ENCODE peak calls at places on chromosomes 7 and 10, in nine cellular contexts. H, T, C, Q, K, W, L, A and O are unnamed samples.

GRCh38 chr7:150963707-150964559 is 14.2 kb downstream of the KCNH2 start:
- DNase-seq in H (no peak), T (no peak), C (no peak), Q (no peak), K (no peak), W (no peak), L (no peak), A (no peak), O (no peak)

GRCh38 chr7:27156508-27156898 is at the start of gene HOXA7:
- DNase-seq in H (no peak), T (no peak), C (peak), Q (no peak), K (no peak), W (peak), L (no peak), A (no peak), O (no peak)

GRCh38 chr7:13910805-13911551 is 78.5 kb downstream of the ETV1 start:
- DNase-seq in H (no peak), T (no peak), C (no peak), Q (no peak), K (no peak), W (no peak), L (no peak), A (no peak), O (no peak)

GRCh38 chr10:63672491-63672890 is 151.3 kb downstream of the REEP3 start:
- DNase-seq in H (no peak), T (no peak), C (no peak), Q (no peak), K (no peak), W (no peak), L (no peak), A (no peak), O (no peak)

GRCh38 chr10:124730790-124731189 is 13.4 kb downstream of the FAM53B start:
- DNase-seq in H (no peak), T (no peak), C (no peak), Q (no peak), K (no peak), W (no peak), L (no peak), A (no peak), O (no peak)

GRCh38 chr7:105473163-105473562 is 48.9 kb downstream of the PUS7 start:
- DNase-seq in H (no peak), T (no peak), C (no peak), Q (no peak), K (no peak), W (peak), L (no peak), A (no peak), O (no peak)

GRCh38 chr7:17144313-17144712 is 154.1 kb upstream of the AHR start:
- DNase-seq in H (no peak), T (no peak), C (no peak), Q (peak), K (no peak), W (peak), L (no peak), A (no peak), O (no peak)

GRCh38 chr7:155878250-155878649 is 66.0 kb upstream of the SHH start:
- DNase-seq in H (no peak), T (no peak), C (no peak), Q (no peak), K (no peak), W (no peak), L (no peak), A (no peak), O (no peak)

GRCh38 chr10:14032406-14032998 is 298.2 kb downstream of the FRMD4A start:
- DNase-seq in H (peak), T (peak), C (peak), Q (peak), K (peak), W (no peak), L (no peak), A (peak), O (peak)

GRCh38 chr7:134254311-134254710 is 62.4 kb downstream of the SLC35B4 start:
- DNase-seq in H (no peak), T (no peak), C (peak), Q (no peak), K (no peak), W (peak), L (no peak), A (no peak), O (no peak)

GRCh38 chr7:33334349-33334748 is 205.0 kb downstream of the BBS9 start:
- DNase-seq in H (peak), T (peak), C (peak), Q (no peak), K (peak), W (peak), L (no peak), A (no peak), O (no peak)

GRCh38 chr7:143929224-143929920 is 5.7 kb upstream of the OR2F2 start:
- DNase-seq in H (no peak), T (no peak), C (no peak), Q (no peak), K (no peak), W (no peak), L (no peak), A (no peak), O (no peak)

GRCh38 chr10:58560068-58560467 is 47.4 kb downstream of the BICC1 start:
- DNase-seq in H (no peak), T (no peak), C (no peak), Q (no peak), K (no peak), W (no peak), L (no peak), A (no peak), O (no peak)

GRCh38 chr10:34960983-34961382 is 129.2 kb downstream of the CUL2 start:
- DNase-seq in H (no peak), T (peak), C (no peak), Q (no peak), K (no peak), W (peak), L (no peak), A (no peak), O (no peak)

GRCh38 chr7:122528879-122529481 is 169.9 kb downstream of the RNF133 start:
- DNase-seq in H (no peak), T (peak), C (peak), Q (no peak), K (peak), W (peak), L (no peak), A (no peak), O (no peak)

GRCh38 chr7:107207459-107207858 is 38.7 kb downstream of the HBP1 start:
- DNase-seq in H (no peak), T (no peak), C (no peak), Q (no peak), K (no peak), W (no peak), L (no peak), A (no peak), O (no peak)

DNA sequence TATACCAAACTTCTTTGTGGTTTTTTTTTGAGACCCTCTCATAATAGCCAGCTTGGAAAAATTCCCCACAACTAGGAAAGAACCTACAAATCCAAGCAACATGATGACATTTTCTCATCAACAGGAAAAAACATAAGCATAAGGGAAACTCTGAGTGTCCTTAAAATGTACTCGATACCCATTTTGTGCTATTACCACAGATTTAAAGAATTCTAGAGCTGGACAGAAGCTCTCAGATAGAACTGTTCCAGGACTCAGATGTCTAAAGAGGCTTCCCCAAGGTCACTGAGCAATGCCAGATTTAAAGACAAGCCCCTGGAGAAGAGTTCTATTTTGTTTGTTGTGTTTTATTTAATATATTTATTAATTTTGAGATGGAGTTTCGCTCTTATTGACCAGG is 214.9 kb upstream of the KLF14 start:
- DNase-seq in H (no peak), T (no peak), C (no peak), Q (no peak), K (no peak), W (no peak), L (no peak), A (no peak), O (no peak)
- TF ChIP-seq CTCF in H (no peak), T (no peak), C (no peak), Q (no peak), K (no peak), W (no peak), L (no peak), A (no peak), O (no peak)

GRCh38 chr10:71033396-71033980 is 145.1 kb upstream of the PCBD1 start:
- DNase-seq in H (no peak), T (no peak), C (no peak), Q (no peak), K (no peak), W (no peak), L (no peak), A (no peak), O (no peak)
- TF ChIP-seq CTCF in H (no peak), T (no peak), C (no peak), Q (no peak), K (no peak), W (no peak), L (no peak), A (peak), O (peak)

GRCh38 chr7:22464299-22464698 is 35.7 kb downstream of the STEAP1B start:
- DNase-seq in H (no peak), T (no peak), C (no peak), Q (no peak), K (no peak), W (no peak), L (no peak), A (no peak), O (no peak)

GRCh38 chr7:22457471-22457870 is 42.5 kb downstream of the STEAP1B start:
- DNase-seq in H (no peak), T (no peak), C (no peak), Q (no peak), K (no peak), W (no peak), L (no peak), A (no peak), O (no peak)

DNA sequence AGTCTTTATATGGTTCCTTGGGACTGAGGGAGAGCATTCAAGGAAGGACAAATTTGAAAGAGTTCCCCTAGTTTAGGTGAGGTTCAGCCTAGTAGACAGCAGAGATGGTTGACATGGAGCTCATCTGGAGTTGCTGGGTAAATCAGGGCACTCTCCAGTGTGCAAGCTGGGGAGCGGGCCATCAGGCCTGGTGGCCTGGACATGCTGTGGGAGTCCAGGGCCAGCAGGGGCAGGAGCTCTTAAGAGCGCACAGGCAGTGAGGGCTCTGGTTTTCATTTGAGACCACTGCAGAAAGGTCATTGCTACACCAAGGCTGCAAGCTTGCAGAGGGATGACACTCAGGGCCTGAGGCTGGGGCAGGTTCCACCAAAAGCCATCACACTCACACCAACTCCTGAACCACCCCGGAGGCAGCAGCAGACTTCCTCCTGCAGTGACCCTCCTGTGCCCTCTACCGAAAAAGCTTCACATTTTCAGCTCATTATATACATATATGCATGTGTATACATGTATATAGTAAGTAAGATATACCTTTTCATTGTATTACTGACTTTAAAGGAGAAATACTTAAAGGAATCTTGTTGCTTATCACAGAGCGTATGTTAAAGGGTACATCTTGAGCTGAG is 39.5 kb downstream of the STEAP1B start:
- DNase-seq in H (no peak), T (no peak), C (no peak), Q (no peak), K (no peak), W (no peak), L (no peak), A (no peak), O (no peak)
- TF ChIP-seq CTCF in H (no peak), T (no peak), C (no peak), Q (no peak), K (no peak), W (no peak), L (no peak), A (no peak), O (no peak)

DNA sequence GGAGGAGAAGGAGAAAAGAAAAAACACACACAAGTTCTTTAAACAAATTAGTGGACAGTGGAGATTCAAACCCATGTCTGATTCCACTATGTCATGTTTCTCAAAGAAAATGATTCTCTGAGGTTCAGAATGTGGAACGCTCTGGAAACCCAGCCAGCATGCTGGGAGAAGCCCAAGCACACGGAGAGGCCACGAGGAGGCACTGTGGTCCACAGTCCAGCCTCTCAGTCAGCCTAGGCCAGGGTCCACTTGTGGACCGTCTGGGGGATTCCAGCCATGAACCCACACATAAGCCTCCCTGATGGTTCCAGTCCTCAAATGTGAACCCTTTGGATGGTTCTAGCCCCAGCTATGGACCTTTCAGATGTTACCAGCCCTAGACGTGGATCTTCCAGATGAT is 73.4 kb downstream of the CAV1 start:
- DNase-seq in H (peak), T (no peak), C (no peak), Q (no peak), K (no peak), W (no peak), L (no peak), A (no peak), O (no peak)
- TF ChIP-seq CTCF in H (peak), T (peak), C (peak), Q (no peak), K (no peak), W (peak), L (no peak), A (no peak), O (peak)